ENCODE peak calls at places on chromosome 18, in nine cellular contexts. Q is activated CD8-positive, alpha-beta memory T cell treated with anti-CD3 and anti-CD28 coated beads, Interleukin-2, amount 50 U/mL, for 48 hours; J is cardiac fibroblast; U is stimulated activated CD4-positive, alpha-beta T cell treated with anti-CD3 and anti-CD28 coated beads, TNF-alpha, amount 100 ng/mL, for 48 hours; Y is AG20443; B is psoas muscle; E is left ventricle myocardium superior; Z is NCI-H345; X is dorsolateral prefrontal cortex. T is an unnamed sample.

GRCh38 chr18:58447342-58448190 is 181.3 kb downstream of the ALPK2 start:
- DNase-seq in Q (no peak), J (no peak), U (no peak), Y (peak), B (no peak), E (no peak), Z (no peak), X (no peak), T (no peak)

GRCh38 chr18:61854578-61854977 is 38.2 kb downstream of the RNF152 start:
- DNase-seq in Q (no peak), J (peak), U (no peak), Y (no peak), B (no peak), E (no peak), Z (peak), X (no peak), T (no peak)

GRCh38 chr18:49728542-49728941 is 84.8 kb downstream of the ACAA2 start:
- DNase-seq in Q (peak), J (peak), U (peak), Y (peak), B (peak), E (peak), Z (peak), X (peak), T (no peak)

GRCh38 chr18:60385693-60386092 is 13.1 kb upstream of the MC4R start:
- DNase-seq in Q (no peak), J (no peak), U (no peak), Y (no peak), B (no peak), E (no peak), Z (no peak), X (no peak), T (no peak)

GRCh38 chr18:75140296-75140695 is 68.6 kb downstream of the PTGR3 start:
- DNase-seq in Q (peak), J (no peak), U (no peak), Y (no peak), B (no peak), E (no peak), Z (no peak), X (no peak), T (no peak)

GRCh38 chr18:36391426-36392145 is 94.1 kb downstream of the FHOD3 start:
- DNase-seq in Q (no peak), J (no peak), U (no peak), Y (no peak), B (no peak), E (no peak), Z (no peak), X (no peak), T (no peak)

GRCh38 chr18:46071615-46071893 is 506 bp downstream of the PSTPIP2 start:
- DNase-seq in Q (peak), J (no peak), U (no peak), Y (no peak), B (no peak), E (no peak), Z (no peak), X (no peak), T (no peak)

GRCh38 chr18:59385191-59385590 is 26.1 kb upstream of the LMAN1 start:
- DNase-seq in Q (no peak), J (no peak), U (no peak), Y (no peak), B (no peak), E (no peak), Z (peak), X (no peak), T (no peak)

GRCh38 chr18:4106407-4107033 is 348.6 kb downstream of the DLGAP1 start:
- DNase-seq in Q (peak), J (peak), U (peak), Y (peak), B (peak), E (peak), Z (peak), X (peak), T (no peak)

GRCh38 chr18:32351014-32351413 is 119.7 kb downstream of the GAREM1 start:
- DNase-seq in Q (no peak), J (peak), U (no peak), Y (no peak), B (no peak), E (no peak), Z (no peak), X (no peak), T (no peak)

GRCh38 chr18:76715012-76715608 is 107.2 kb upstream of the ZNF236 start:
- DNase-seq in Q (no peak), J (no peak), U (no peak), Y (no peak), B (no peak), E (no peak), Z (no peak), X (no peak), T (no peak)

GRCh38 chr18:24270358-24270936 is 127.2 kb downstream of the OSBPL1A start:
- DNase-seq in Q (no peak), J (no peak), U (no peak), Y (no peak), B (no peak), E (no peak), Z (no peak), X (no peak), T (no peak)

GRCh38 chr18:60722742-60723141 is 350.2 kb upstream of the MC4R start:
- DNase-seq in Q (no peak), J (no peak), U (no peak), Y (no peak), B (no peak), E (no peak), Z (no peak), X (no peak), T (no peak)

GRCh38 chr18:75548353-75548752 is 120.8 kb upstream of the SMIM21 start:
- DNase-seq in Q (no peak), J (no peak), U (no peak), Y (no peak), B (no peak), E (no peak), Z (no peak), X (no peak), T (no peak)

GRCh38 chr18:3183103-3183717 is 36.6 kb downstream of the MYOM1 start:
- DNase-seq in Q (no peak), J (no peak), U (no peak), Y (no peak), B (no peak), E (peak), Z (no peak), X (no peak), T (no peak)

GRCh38 chr18:23547806-23548205 is 38.5 kb downstream of the NPC1 start:
- DNase-seq in Q (no peak), J (no peak), U (no peak), Y (peak), B (no peak), E (no peak), Z (no peak), X (no peak), T (no peak)

GRCh38 chr18:5537860-5538259 is 5.9 kb downstream of the EPB41L3 start:
- DNase-seq in Q (no peak), J (no peak), U (no peak), Y (no peak), B (no peak), E (no peak), Z (no peak), X (no peak), T (no peak)

GRCh38 chr18:63788447-63789096 is 13.4 kb downstream of the SERPINB7 start:
- DNase-seq in Q (peak), J (peak), U (peak), Y (peak), B (no peak), E (no peak), Z (no peak), X (no peak), T (no peak)

GRCh38 chr18:28607991-28608390 is 431.1 kb upstream of the CDH2 start:
- DNase-seq in Q (no peak), J (peak), U (no peak), Y (no peak), B (no peak), E (no peak), Z (no peak), X (no peak), T (no peak)

GRCh38 chr18:61750840-61751668 is 141.8 kb downstream of the RNF152 start:
- DNase-seq in Q (no peak), J (no peak), U (no peak), Y (no peak), B (no peak), E (no peak), Z (no peak), X (no peak), T (no peak)

GRCh38 chr18:2908166-2908945 is 61.5 kb downstream of the EMILIN2 start:
- DNase-seq in Q (peak), J (no peak), U (no peak), Y (no peak), B (no peak), E (no peak), Z (no peak), X (no peak), T (no peak)

GRCh38 chr18:13446581-13447470 is 228.3 kb downstream of the LDLRAD4 start:
- DNase-seq in Q (peak), J (no peak), U (peak), Y (no peak), B (no peak), E (no peak), Z (peak), X (no peak), T (no peak)